ENCODE peak calls at places on chromosomes 5 and 9, in five cellular contexts. X, C, P, R and Q are unnamed samples.
A peak's percentile ranks its signal among the peaks of the same experiment; 100 is the strongest.

GRCh38 chr9:107782789-107783188 is 293.2 kb upstream of the KLF4 start:
- DNase-seq in P (no peak), C (no peak), X (no peak), R (no peak), Q (no peak)

GRCh38 chr5:3701694-3702093 is 106.1 kb downstream of the IRX1 start:
- DNase-seq in C (no peak), X (no peak), P (no peak), R (no peak), Q (no peak)

GRCh38 chr5:149779071-149779470 is 49.0 kb downstream of the PPARGC1B start:
- DNase-seq in X (no peak), C (no peak), R (no peak), P (no peak), Q (no peak)

GRCh38 chr5:159935946-159936345 is 19.7 kb downstream of the ADRA1B start:
- DNase-seq in C (no peak), P (no peak), R (no peak), X (no peak), Q (no peak)

GRCh38 chr9:107274953-107275422 is 8.1 kb upstream of the RAD23B start:
- DNase-seq in R (no peak), P (peak; percentile 98), C (no peak), X (no peak), Q (no peak)

GRCh38 chr9:120985759-120986353 is 59.3 kb upstream of the TRAF1 start:
- DNase-seq in R (peak; percentile 41), P (peak; percentile 56), C (no peak), X (no peak), Q (no peak)

GRCh38 chr5:72355706-72356299 is 35.6 kb downstream of the PTCD2 start:
- DNase-seq in X (no peak), P (no peak), C (no peak), R (peak; percentile 15), Q (no peak)

GRCh38 chr5:57450991-57451876 is 31.4 kb downstream of the ACTBL2 start:
- DNase-seq in C (no peak), P (peak; percentile 98), X (no peak), R (no peak), Q (no peak)

GRCh38 chr5:143515829-143516228 is 112.3 kb upstream of the NR3C1 start:
- DNase-seq in C (no peak), X (peak; percentile 62), P (no peak), R (no peak), Q (no peak)

GRCh38 chr5:126816649-126817048 is 39.7 kb downstream of the LMNB1 start:
- DNase-seq in P (no peak), R (no peak), C (no peak), X (no peak), Q (no peak)

GRCh38 chr9:131936929-131937328 is 142.7 kb downstream of the MED27 start:
- DNase-seq in X (no peak), R (no peak), P (no peak), C (no peak), Q (no peak)

GRCh38 chr5:127290019-127290945 is at the start of gene MEGF10:
- DNase-seq in P (peak; percentile 23), C (peak; percentile 44), R (peak; percentile 56), X (no peak), Q (no peak)

GRCh38 chr9:113648048-113648447 is 184.5 kb downstream of the RGS3 start:
- DNase-seq in R (no peak), C (no peak), X (no peak), P (no peak), Q (no peak)

GRCh38 chr5:14426521-14426920 is 155.1 kb upstream of the OTULINL start:
- DNase-seq in P (no peak), X (no peak), R (no peak), C (no peak), Q (no peak)

GRCh38 chr9:16521868-16522381 is 348.5 kb downstream of the BNC2 start:
- DNase-seq in C (no peak), R (no peak), X (no peak), P (peak; percentile 99), Q (peak; percentile 35)

GRCh38 chr5:96614110-96614691 is 48.0 kb upstream of the CAST start:
- DNase-seq in R (peak; percentile 66), C (peak; percentile 64), P (peak; percentile 93), X (peak; percentile 63), Q (peak; percentile 71)

GRCh38 chr9:81563020-81563407 is 126.3 kb downstream of the TLE1 start:
- DNase-seq in P (no peak), R (no peak), C (no peak), X (no peak), Q (no peak)

GRCh38 chr5:139414601-139415121 is 10.8 kb upstream of the SPATA24 start:
- DNase-seq in P (peak; percentile 40), R (no peak), C (no peak), X (peak; percentile 19), Q (no peak)

GRCh38 chr9:36760667-36761066 is 188.0 kb downstream of the MELK start:
- DNase-seq in X (no peak), P (no peak), R (no peak), C (no peak), Q (no peak)

GRCh38 chr5:95159603-95160002 is 125.3 kb downstream of the MCTP1 start:
- DNase-seq in X (no peak), C (no peak), P (no peak), R (no peak), Q (no peak)

GRCh38 chr9:135613946-135614805 is 25.2 kb downstream of the GLT6D1 start:
- DNase-seq in C (no peak), R (no peak), X (no peak), P (no peak), Q (no peak)

GRCh38 chr5:61468483-61468865 is 136.4 kb downstream of the ZSWIM6 start:
- DNase-seq in X (no peak), C (no peak), P (no peak), R (no peak), Q (no peak)

GRCh38 chr5:39220280-39221030 is 1.1 kb upstream of the FYB1 start:
- DNase-seq in X (no peak), R (no peak), P (no peak), C (no peak), Q (no peak)

GRCh38 chr5:39218482-39219381 is 631 bp downstream of the FYB1 start:
- DNase-seq in X (no peak), C (no peak), R (no peak), P (no peak), Q (no peak)

GRCh38 chr5:39216621-39217020 is 2.7 kb downstream of the FYB1 start:
- DNase-seq in C (no peak), P (no peak), X (no peak), R (no peak), Q (no peak)

GRCh38 chr5:39217365-39218281 is 1.7 kb downstream of the FYB1 start:
- DNase-seq in C (peak; percentile 79), R (peak; percentile 65), X (peak; percentile 75), P (peak; percentile 46), Q (peak; percentile 78)

DNA sequence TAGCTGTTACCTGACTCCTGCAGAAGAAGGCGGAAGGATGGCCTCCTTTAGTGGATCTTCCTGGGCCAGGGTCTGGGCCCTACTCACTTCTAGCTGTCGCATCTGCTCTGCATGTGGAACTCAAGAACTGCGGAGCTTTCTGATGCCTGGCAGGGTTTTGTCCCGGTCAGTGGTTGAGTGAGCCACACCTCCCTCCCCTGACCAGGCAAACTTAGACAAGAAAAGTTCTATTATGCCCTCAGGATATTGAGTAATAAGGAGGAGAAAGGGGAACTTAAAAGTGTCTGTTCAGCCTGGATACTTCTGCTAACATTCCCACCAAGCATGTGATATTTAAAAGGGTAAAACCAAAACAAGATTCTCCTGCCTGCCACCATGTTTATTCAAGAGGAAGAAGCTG is at the start of gene FYB1:
- DNase-seq in X (no peak), C (no peak), P (no peak), R (no peak), Q (peak; percentile 49)
- H3K27ac ChIP-seq in X (no peak within 1 kb of the TSS), C (no peak within 1 kb of the TSS), P (no peak within 1 kb of the TSS), R (no peak within 1 kb of the TSS), Q (no peak within 1 kb of the TSS)

DNA sequence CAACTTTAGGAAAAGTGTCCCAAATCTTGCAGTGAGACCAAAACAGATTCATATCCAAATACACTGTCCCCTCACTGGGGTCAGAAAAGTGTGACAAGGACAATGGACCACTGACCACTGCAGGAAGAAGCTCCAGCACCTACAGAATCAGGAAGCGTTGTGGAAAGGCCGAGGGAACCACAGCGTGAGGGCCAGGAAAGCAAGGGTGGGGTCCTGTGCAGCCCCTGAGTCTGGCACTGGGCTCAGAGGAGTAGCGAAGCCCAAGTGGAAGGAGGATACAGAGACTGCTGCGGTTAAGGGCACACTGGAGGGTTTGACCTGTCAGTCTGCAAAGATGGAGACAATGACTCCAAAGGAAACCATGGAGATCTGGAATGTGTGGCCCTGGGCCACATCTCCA is 36.9 kb downstream of the C5orf15 start:
- DNase-seq in P (no peak), C (no peak), R (no peak), X (no peak), Q (no peak)
- H3K4me1 ChIP-seq in P (peaks cover 22% of the 10 kb centered on the region), C (peaks cover 8% of the 10 kb centered on the region), R (no peaks in the 10 kb centered on the region), X (no peaks in the 10 kb centered on the region), Q (no peaks in the 10 kb centered on the region)

GRCh38 chr5:151480859-151481258 is 33.5 kb downstream of the SLC36A1 start:
- DNase-seq in X (no peak), P (peak; percentile 36), R (no peak), C (no peak), Q (no peak)

GRCh38 chr5:151483176-151483575 is 35.8 kb downstream of the SLC36A1 start:
- DNase-seq in X (no peak), R (no peak), P (no peak), C (no peak), Q (no peak)

GRCh38 chr5:151480384-151480783 is 33.0 kb downstream of the SLC36A1 start:
- DNase-seq in R (no peak), C (no peak), P (peak; percentile 27), X (no peak), Q (no peak)

GRCh38 chr5:151487544-151487943 is 40.1 kb downstream of the SLC36A1 start:
- DNase-seq in R (no peak), X (no peak), P (no peak), C (no peak), Q (no peak)

DNA sequence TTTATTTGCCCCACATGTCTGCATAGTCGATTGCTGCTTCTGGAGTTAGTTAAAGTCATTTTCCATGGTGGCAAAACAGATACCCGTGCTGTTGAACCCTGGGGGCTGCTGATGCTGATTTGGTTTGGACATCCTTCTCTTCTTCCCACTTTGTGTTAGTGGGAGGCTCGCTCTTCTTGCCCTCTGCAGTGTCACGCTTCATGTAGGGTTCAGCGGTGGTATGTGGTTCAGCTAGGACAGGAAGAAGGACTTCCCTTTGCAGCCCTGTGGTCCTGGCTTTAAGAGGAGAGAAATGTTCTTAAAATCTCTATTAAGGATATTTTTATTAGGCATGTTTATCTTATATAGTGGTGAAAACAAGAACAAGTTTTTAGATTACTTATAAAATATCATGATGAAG is 36.2 kb downstream of the SLC36A1 start:
- DNase-seq in P (no peak), X (no peak), C (no peak), R (no peak), Q (no peak)
- H3K27ac ChIP-seq in P (no peak overlapping the region), X (no peak overlapping the region), C (no peak overlapping the region), R (no peak overlapping the region), Q (no peak overlapping the region)

DNA sequence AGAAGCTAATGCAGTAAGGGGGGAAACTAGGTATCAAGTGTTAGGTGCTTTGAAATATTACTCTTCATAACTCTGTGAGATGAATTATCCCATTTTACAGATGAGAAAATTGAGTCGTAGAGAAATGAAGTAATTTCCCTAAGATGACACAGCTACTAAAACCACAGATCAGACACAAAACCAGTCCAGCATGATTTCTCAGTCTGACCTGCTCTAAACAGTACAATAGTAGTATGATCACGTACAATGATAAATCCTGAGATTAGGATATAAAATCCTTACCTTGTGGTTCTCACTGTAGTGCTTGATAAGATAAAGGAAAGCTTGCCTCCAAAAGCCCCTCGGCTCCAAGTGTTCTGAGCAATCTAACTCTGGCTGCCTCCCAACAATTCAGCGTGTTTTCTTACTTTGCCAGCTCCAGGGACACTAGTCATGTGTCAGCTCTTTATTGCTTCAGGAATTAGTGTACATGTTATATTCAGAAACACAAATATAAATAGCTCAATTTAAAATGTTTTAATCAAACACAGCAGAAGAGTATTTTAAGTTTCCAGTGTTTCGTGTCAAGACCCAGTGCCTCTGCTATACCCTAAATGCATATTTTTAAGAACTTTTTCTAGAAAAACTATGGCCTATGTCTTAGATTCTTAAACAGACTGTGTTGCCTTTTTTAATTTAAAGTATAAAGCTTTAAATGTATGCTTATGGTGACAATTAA is 243.6 kb downstream of the DENND1A start:
- DNase-seq in X (no peak), R (no peak), C (no peak), P (peak; percentile 48), Q (no peak)
- H3K4me1 ChIP-seq in X (no peaks in the 10 kb centered on the region), R (peaks cover 2% of the 10 kb centered on the region), C (no peaks in the 10 kb centered on the region), P (no peaks in the 10 kb centered on the region), Q (peaks cover 12% of the 10 kb centered on the region)